ENCODE peak calls at places on chromosomes 16 and 17, in nine cellular contexts. W is stimulated activated CD4-positive, alpha-beta T cell treated with anti-CD3 and anti-CD28 coated beads, Interleukin-15, amount 100 ng/mL, for 1 hour; F is HuH-7; S is AG08395; T is aorta; L is breast epithelium; E is heart left ventricle; Q is activated T-cell treated with anti-CD3 and anti-CD28 coated beads, Interleukin-2, amount 50 U/mL, for 4 hours; N is GM12865. D is an unnamed sample.

GRCh38 chr17:61494325-61495160 is 42.3 kb downstream of the TBX4 start:
- DNase-seq in S (no peak), T (no peak), F (no peak), L (no peak), E (no peak), Q (no peak), W (no peak), N (no peak), D (no peak)

GRCh38 chr17:67528751-67529436 is 151.8 kb downstream of the PITPNC1 start:
- DNase-seq in S (peak), L (no peak), W (no peak), T (peak), E (peak), Q (no peak), N (no peak), F (peak), D (no peak)

GRCh38 chr16:11692651-11693050 is 24.4 kb downstream of the SNN start:
- DNase-seq in E (no peak), T (no peak), W (no peak), S (no peak), F (no peak), N (no peak), L (no peak), Q (no peak), D (no peak)

GRCh38 chr16:66335704-66336329 is 30.7 kb upstream of the CDH5 start:
- DNase-seq in T (no peak), L (no peak), S (no peak), Q (no peak), E (no peak), F (no peak), W (no peak), N (no peak), D (no peak)

GRCh38 chr17:50059759-50060273 is 3.9 kb downstream of the ITGA3 start:
- DNase-seq in T (peak), W (no peak), F (no peak), Q (no peak), S (no peak), L (no peak), N (no peak), E (no peak), D (no peak)

GRCh38 chr17:27973258-27974044 is 69.0 kb upstream of the NLK start:
- DNase-seq in W (no peak), S (no peak), F (no peak), N (no peak), T (no peak), E (no peak), L (no peak), Q (no peak), D (no peak)

GRCh38 chr16:12087901-12088364 is 111.4 kb downstream of the SNX29 start:
- DNase-seq in S (no peak), Q (no peak), F (no peak), T (peak), W (no peak), L (no peak), E (no peak), N (no peak), D (no peak)

GRCh38 chr17:44559288-44560249 is 2.3 kb downstream of the FZD2 start:
- DNase-seq in E (no peak), F (no peak), W (no peak), N (no peak), T (no peak), S (no peak), L (no peak), Q (no peak), D (no peak)

GRCh38 chr17:2892305-2892971 is 96.2 kb downstream of the RAP1GAP2 start:
- DNase-seq in Q (no peak), L (peak), E (no peak), F (no peak), S (peak), W (no peak), T (no peak), N (peak), D (no peak)

GRCh38 chr16:30805056-30805369 is 18.0 kb upstream of the ZNF629 start:
- DNase-seq in T (no peak), S (no peak), F (no peak), W (no peak), N (peak), E (no peak), L (no peak), Q (no peak), D (no peak)

GRCh38 chr17:16474012-16474725 is 17.8 kb downstream of the LRRC75A start:
- DNase-seq in L (no peak), E (no peak), Q (no peak), N (no peak), W (no peak), F (no peak), T (no peak), S (no peak), D (no peak)

GRCh38 chr17:31517524-31517923 is 126.0 kb downstream of the RAB11FIP4 start:
- DNase-seq in T (no peak), W (no peak), E (no peak), Q (no peak), L (no peak), F (peak), S (no peak), N (no peak), D (no peak)

GRCh38 chr17:48840441-48840840 is 9.6 kb downstream of the CALCOCO2 start:
- DNase-seq in Q (no peak), W (no peak), E (no peak), S (no peak), L (no peak), N (no peak), T (no peak), F (no peak), D (no peak)

GRCh38 chr17:71084219-71084618 is 914.9 kb downstream of the KCNJ2 start:
- DNase-seq in S (peak), F (peak), Q (no peak), L (no peak), N (peak), T (no peak), W (no peak), E (no peak), D (no peak)

GRCh38 chr17:32777436-32777835 is 99.5 kb downstream of the MYO1D start:
- DNase-seq in L (no peak), N (no peak), F (no peak), E (no peak), S (peak), T (no peak), W (no peak), Q (no peak), D (no peak)

GRCh38 chr17:44733753-44734152 is 25.0 kb upstream of the ADAM11 start:
- DNase-seq in N (no peak), E (no peak), W (no peak), L (no peak), T (no peak), F (peak), S (no peak), Q (no peak), D (no peak)

GRCh38 chr16:48105456-48105855 is 50.3 kb downstream of the ABCC12 start:
- DNase-seq in Q (no peak), E (no peak), T (no peak), F (no peak), N (no peak), W (no peak), L (no peak), S (no peak), D (no peak)

GRCh38 chr17:66755101-66755943 is 79.6 kb upstream of the CACNG5 start:
- DNase-seq in F (no peak), E (no peak), L (no peak), S (no peak), Q (no peak), N (no peak), W (no peak), T (no peak), D (no peak)

GRCh38 chr17:4509402-4509801 is 10.7 kb downstream of the SPNS2 start:
- DNase-seq in W (no peak), N (peak), Q (no peak), S (no peak), F (no peak), E (no peak), L (peak), T (peak), D (no peak)

GRCh38 chr16:14400285-14400977 is 229.6 kb downstream of the PARN start:
- DNase-seq in T (no peak), W (no peak), F (no peak), S (no peak), E (peak), N (no peak), L (no peak), Q (no peak), D (no peak)

GRCh38 chr17:29615048-29615385 is 7.7 kb downstream of the CORO6 start:
- DNase-seq in N (no peak), E (no peak), W (no peak), L (no peak), Q (peak), F (peak), S (no peak), T (no peak), D (no peak)

GRCh38 chr16:50114357-50115129 is 38.6 kb upstream of the TENT4B start:
- DNase-seq in Q (no peak), L (no peak), E (no peak), T (no peak), W (no peak), N (no peak), S (peak), F (no peak), D (no peak)

GRCh38 chr17:72945468-72945867 is 147.0 kb downstream of the SLC39A11 start:
- DNase-seq in E (no peak), W (no peak), L (no peak), T (no peak), F (no peak), S (no peak), Q (no peak), N (no peak), D (no peak)

GRCh38 chr17:28475151-28475900 is 1.9 kb downstream of the SLC13A2 start:
- DNase-seq in L (no peak), T (no peak), W (no peak), N (no peak), E (no peak), F (peak), S (no peak), Q (no peak), D (no peak)

GRCh38 chr17:27553019-27553511 is 77.9 kb upstream of the LGALS9 start:
- DNase-seq in S (no peak), N (no peak), L (no peak), F (no peak), T (peak), W (no peak), Q (no peak), E (no peak), D (no peak)

GRCh38 chr16:74455213-74455612 is 33.9 kb upstream of the CLEC18B start:
- DNase-seq in F (no peak), W (no peak), S (no peak), N (no peak), Q (no peak), T (no peak), E (no peak), L (no peak), D (no peak)

GRCh38 chr17:63941162-63941561 is 9.0 kb upstream of the CD79B start:
- DNase-seq in Q (no peak), F (no peak), S (no peak), L (no peak), W (no peak), N (no peak), E (no peak), T (no peak), D (no peak)

GRCh38 chr17:76524598-76525512 is 12.7 kb downstream of the CYGB start:
- DNase-seq in W (no peak), L (no peak), F (no peak), Q (no peak), E (peak), S (no peak), T (no peak), N (no peak), D (no peak)

GRCh38 chr16:31200821-31201510 is 1.6 kb downstream of the PYCARD start:
- DNase-seq in L (no peak), N (peak), T (peak), W (no peak), E (no peak), Q (no peak), F (no peak), S (peak), D (no peak)

GRCh38 chr16:19105131-19105530 is 8.6 kb upstream of the ITPRIPL2 start:
- DNase-seq in S (no peak), W (no peak), L (no peak), T (no peak), E (no peak), F (no peak), Q (no peak), N (no peak), D (no peak)

GRCh38 chr16:30904114-30904780 is 7.8 kb downstream of the CTF1 start:
- DNase-seq in N (no peak), S (no peak), E (no peak), F (no peak), W (no peak), L (no peak), Q (no peak), T (no peak), D (no peak)

GRCh38 chr17:45656527-45657181 is 127.5 kb upstream of the CRHR1 start:
- DNase-seq in Q (no peak), S (no peak), T (peak), F (no peak), L (no peak), W (no peak), E (no peak), N (no peak), D (no peak)

GRCh38 chr17:81152288-81152848 is 12.9 kb upstream of the PVALEF start:
- DNase-seq in S (no peak), N (no peak), T (no peak), W (no peak), L (no peak), E (no peak), F (no peak), Q (no peak), D (no peak)

GRCh38 chr17:68657166-68657940 is 56.2 kb upstream of the FAM20A start:
- DNase-seq in S (peak), N (no peak), F (no peak), W (no peak), E (no peak), T (no peak), L (no peak), Q (no peak), D (no peak)

GRCh38 chr16:3305109-3306068 is at the start of the genes TIGD7 and ZNF75A:
- DNase-seq in F (peak), W (peak), N (peak), T (peak), S (peak), E (peak), Q (peak), L (peak), D (peak)

GRCh38 chr17:50200447-50201225 is 795 bp downstream of the COL1A1 start:
- DNase-seq in Q (peak), W (peak), F (peak), N (peak), T (peak), L (peak), S (peak), E (peak), D (peak)

GRCh38 chr16:46911650-46912049 is 27.5 kb downstream of the GPT2 start:
- DNase-seq in T (no peak), N (no peak), L (no peak), S (no peak), E (no peak), Q (no peak), F (no peak), W (no peak), D (no peak)

GRCh38 chr17:65489413-65490170 is 71.9 kb downstream of the AXIN2 start:
- DNase-seq in T (no peak), E (no peak), W (no peak), L (no peak), N (no peak), Q (no peak), S (no peak), F (no peak), D (no peak)